ENCODE peak calls at places on chromosomes 12 and 14, in nine cellular contexts. One of them, this sample, is unnamed.

GRCh38 chr14:104348741-104349140 is 210.4 kb downstream of the KIF26A start:
- DNase-seq in non-pigmented ciliary epithelial cell: no peak
- DNase-seq in OCI-LY7: no peak
- DNase-seq in A549: no peak
- DNase-seq in glutamatergic neuron: no peak
- DNase-seq in activated T-cell treated with anti-CD3 and anti-CD28 coated beads, Interleukin-2, amount 50 U/mL, for 72 hours: no peak
- DNase-seq in transverse colon: no peak
- DNase-seq in posterior cingulate gyrus: no peak
- DNase-seq in activated T-helper 1 cell treated with anti-CD3 and anti-CD28 coated beads, Interleukin-2, amount 50 U/mL, for 16 hours: no peak
- DNase-seq in this sample: no peak

GRCh38 chr14:105733081-105734065 is 207.0 kb downstream of the TMEM121 start:
- DNase-seq in non-pigmented ciliary epithelial cell: no peak
- DNase-seq in activated T-cell treated with anti-CD3 and anti-CD28 coated beads, Interleukin-2, amount 50 U/mL, for 72 hours: no peak
- DNase-seq in glutamatergic neuron: no peak
- DNase-seq in transverse colon: no peak
- DNase-seq in activated T-helper 1 cell treated with anti-CD3 and anti-CD28 coated beads, Interleukin-2, amount 50 U/mL, for 16 hours: no peak
- DNase-seq in posterior cingulate gyrus: no peak
- DNase-seq in OCI-LY7: no peak
- DNase-seq in A549: no peak
- DNase-seq in this sample: no peak

GRCh38 chr12:56591111-56591510 is 39.0 kb downstream of the BAZ2A start:
- DNase-seq in activated T-helper 1 cell treated with anti-CD3 and anti-CD28 coated beads, Interleukin-2, amount 50 U/mL, for 16 hours: no peak
- DNase-seq in glutamatergic neuron: no peak
- DNase-seq in A549: no peak
- DNase-seq in transverse colon: no peak
- DNase-seq in posterior cingulate gyrus: no peak
- DNase-seq in non-pigmented ciliary epithelial cell: no peak
- DNase-seq in activated T-cell treated with anti-CD3 and anti-CD28 coated beads, Interleukin-2, amount 50 U/mL, for 72 hours: no peak
- DNase-seq in OCI-LY7: no peak
- DNase-seq in this sample: no peak

GRCh38 chr12:53684654-53685220 is 8.9 kb upstream of the ATP5MC2 start:
- DNase-seq in posterior cingulate gyrus: no peak
- DNase-seq in A549: no peak
- DNase-seq in activated T-helper 1 cell treated with anti-CD3 and anti-CD28 coated beads, Interleukin-2, amount 50 U/mL, for 16 hours: no peak
- DNase-seq in transverse colon: no peak
- DNase-seq in activated T-cell treated with anti-CD3 and anti-CD28 coated beads, Interleukin-2, amount 50 U/mL, for 72 hours: no peak
- DNase-seq in OCI-LY7: no peak
- DNase-seq in glutamatergic neuron: no peak
- DNase-seq in non-pigmented ciliary epithelial cell: no peak
- DNase-seq in this sample: no peak

GRCh38 chr12:96892104-96892503 is 15.0 kb upstream of the NEDD1 start:
- DNase-seq in OCI-LY7: no peak
- DNase-seq in posterior cingulate gyrus: no peak
- DNase-seq in activated T-helper 1 cell treated with anti-CD3 and anti-CD28 coated beads, Interleukin-2, amount 50 U/mL, for 16 hours: no peak
- DNase-seq in activated T-cell treated with anti-CD3 and anti-CD28 coated beads, Interleukin-2, amount 50 U/mL, for 72 hours: no peak
- DNase-seq in A549: no peak
- DNase-seq in non-pigmented ciliary epithelial cell: no peak
- DNase-seq in glutamatergic neuron: no peak
- DNase-seq in transverse colon: no peak
- DNase-seq in this sample: no peak

GRCh38 chr12:32534698-32535097 is 135.3 kb downstream of the FGD4 start:
- DNase-seq in A549: no peak
- DNase-seq in transverse colon: no peak
- DNase-seq in OCI-LY7: no peak
- DNase-seq in activated T-helper 1 cell treated with anti-CD3 and anti-CD28 coated beads, Interleukin-2, amount 50 U/mL, for 16 hours: no peak
- DNase-seq in glutamatergic neuron: no peak
- DNase-seq in non-pigmented ciliary epithelial cell: no peak
- DNase-seq in posterior cingulate gyrus: no peak
- DNase-seq in activated T-cell treated with anti-CD3 and anti-CD28 coated beads, Interleukin-2, amount 50 U/mL, for 72 hours: no peak
- DNase-seq in this sample: no peak

GRCh38 chr12:39692258-39692853 is 72.8 kb upstream of the ABCD2 start:
- DNase-seq in glutamatergic neuron: no peak
- DNase-seq in activated T-helper 1 cell treated with anti-CD3 and anti-CD28 coated beads, Interleukin-2, amount 50 U/mL, for 16 hours: no peak
- DNase-seq in posterior cingulate gyrus: no peak
- DNase-seq in non-pigmented ciliary epithelial cell: no peak
- DNase-seq in OCI-LY7: peak
- DNase-seq in activated T-cell treated with anti-CD3 and anti-CD28 coated beads, Interleukin-2, amount 50 U/mL, for 72 hours: no peak
- DNase-seq in A549: no peak
- DNase-seq in transverse colon: no peak
- DNase-seq in this sample: no peak

GRCh38 chr12:121748571-121749265 is 36.2 kb downstream of the TMEM120B start:
- DNase-seq in glutamatergic neuron: peak
- DNase-seq in posterior cingulate gyrus: no peak
- DNase-seq in transverse colon: no peak
- DNase-seq in activated T-helper 1 cell treated with anti-CD3 and anti-CD28 coated beads, Interleukin-2, amount 50 U/mL, for 16 hours: no peak
- DNase-seq in OCI-LY7: no peak
- DNase-seq in A549: peak
- DNase-seq in non-pigmented ciliary epithelial cell: peak
- DNase-seq in activated T-cell treated with anti-CD3 and anti-CD28 coated beads, Interleukin-2, amount 50 U/mL, for 72 hours: no peak
- DNase-seq in this sample: peak

GRCh38 chr14:76326918-76327689 is 48.8 kb upstream of the ESRRB start:
- DNase-seq in activated T-cell treated with anti-CD3 and anti-CD28 coated beads, Interleukin-2, amount 50 U/mL, for 72 hours: no peak
- DNase-seq in non-pigmented ciliary epithelial cell: no peak
- DNase-seq in OCI-LY7: no peak
- DNase-seq in A549: no peak
- DNase-seq in transverse colon: no peak
- DNase-seq in posterior cingulate gyrus: no peak
- DNase-seq in activated T-helper 1 cell treated with anti-CD3 and anti-CD28 coated beads, Interleukin-2, amount 50 U/mL, for 16 hours: no peak
- DNase-seq in glutamatergic neuron: no peak
- DNase-seq in this sample: no peak

GRCh38 chr12:101925352-101925751 is 48.0 kb downstream of the DRAM1 start:
- DNase-seq in non-pigmented ciliary epithelial cell: peak
- DNase-seq in posterior cingulate gyrus: no peak
- DNase-seq in A549: peak
- DNase-seq in OCI-LY7: no peak
- DNase-seq in activated T-helper 1 cell treated with anti-CD3 and anti-CD28 coated beads, Interleukin-2, amount 50 U/mL, for 16 hours: no peak
- DNase-seq in glutamatergic neuron: no peak
- DNase-seq in activated T-cell treated with anti-CD3 and anti-CD28 coated beads, Interleukin-2, amount 50 U/mL, for 72 hours: no peak
- DNase-seq in transverse colon: peak
- DNase-seq in this sample: peak

GRCh38 chr12:116996058-116996457 is 85.3 kb downstream of the FBXW8 start:
- DNase-seq in non-pigmented ciliary epithelial cell: no peak
- DNase-seq in activated T-helper 1 cell treated with anti-CD3 and anti-CD28 coated beads, Interleukin-2, amount 50 U/mL, for 16 hours: no peak
- DNase-seq in OCI-LY7: no peak
- DNase-seq in activated T-cell treated with anti-CD3 and anti-CD28 coated beads, Interleukin-2, amount 50 U/mL, for 72 hours: no peak
- DNase-seq in transverse colon: no peak
- DNase-seq in A549: no peak
- DNase-seq in posterior cingulate gyrus: no peak
- DNase-seq in glutamatergic neuron: no peak
- DNase-seq in this sample: no peak

GRCh38 chr12:68175566-68176033 is 16.1 kb upstream of the IFNG start:
- DNase-seq in activated T-cell treated with anti-CD3 and anti-CD28 coated beads, Interleukin-2, amount 50 U/mL, for 72 hours: peak
- DNase-seq in A549: no peak
- DNase-seq in activated T-helper 1 cell treated with anti-CD3 and anti-CD28 coated beads, Interleukin-2, amount 50 U/mL, for 16 hours: peak
- DNase-seq in glutamatergic neuron: no peak
- DNase-seq in transverse colon: peak
- DNase-seq in posterior cingulate gyrus: no peak
- DNase-seq in OCI-LY7: peak
- DNase-seq in non-pigmented ciliary epithelial cell: no peak
- DNase-seq in this sample: no peak

GRCh38 chr14:36129181-36129580 is 47.3 kb downstream of the PTCSC3 start:
- DNase-seq in activated T-cell treated with anti-CD3 and anti-CD28 coated beads, Interleukin-2, amount 50 U/mL, for 72 hours: no peak
- DNase-seq in glutamatergic neuron: no peak
- DNase-seq in posterior cingulate gyrus: no peak
- DNase-seq in transverse colon: no peak
- DNase-seq in non-pigmented ciliary epithelial cell: no peak
- DNase-seq in A549: no peak
- DNase-seq in activated T-helper 1 cell treated with anti-CD3 and anti-CD28 coated beads, Interleukin-2, amount 50 U/mL, for 16 hours: no peak
- DNase-seq in OCI-LY7: no peak
- DNase-seq in this sample: no peak

GRCh38 chr12:57127101-57127709 is 1.1 kb upstream of the LRP1 start:
- DNase-seq in activated T-cell treated with anti-CD3 and anti-CD28 coated beads, Interleukin-2, amount 50 U/mL, for 72 hours: peak
- DNase-seq in activated T-helper 1 cell treated with anti-CD3 and anti-CD28 coated beads, Interleukin-2, amount 50 U/mL, for 16 hours: peak
- DNase-seq in OCI-LY7: peak
- DNase-seq in transverse colon: peak
- DNase-seq in A549: peak
- DNase-seq in posterior cingulate gyrus: no peak
- DNase-seq in glutamatergic neuron: peak
- DNase-seq in non-pigmented ciliary epithelial cell: no peak
- DNase-seq in this sample: no peak

GRCh38 chr12:96981053-96981452 is 74.0 kb downstream of the NEDD1 start:
- DNase-seq in glutamatergic neuron: no peak
- DNase-seq in OCI-LY7: no peak
- DNase-seq in activated T-cell treated with anti-CD3 and anti-CD28 coated beads, Interleukin-2, amount 50 U/mL, for 72 hours: no peak
- DNase-seq in activated T-helper 1 cell treated with anti-CD3 and anti-CD28 coated beads, Interleukin-2, amount 50 U/mL, for 16 hours: no peak
- DNase-seq in posterior cingulate gyrus: no peak
- DNase-seq in non-pigmented ciliary epithelial cell: peak
- DNase-seq in A549: peak
- DNase-seq in transverse colon: no peak
- DNase-seq in this sample: peak

GRCh38 chr12:6965714-6966113 is 4.8 kb downstream of the PHB2 start:
- DNase-seq in activated T-cell treated with anti-CD3 and anti-CD28 coated beads, Interleukin-2, amount 50 U/mL, for 72 hours: no peak
- DNase-seq in transverse colon: no peak
- DNase-seq in posterior cingulate gyrus: no peak
- DNase-seq in glutamatergic neuron: no peak
- DNase-seq in activated T-helper 1 cell treated with anti-CD3 and anti-CD28 coated beads, Interleukin-2, amount 50 U/mL, for 16 hours: no peak
- DNase-seq in OCI-LY7: no peak
- DNase-seq in A549: no peak
- DNase-seq in non-pigmented ciliary epithelial cell: no peak
- DNase-seq in this sample: no peak

GRCh38 chr12:46804054-46804453 is 21.7 kb downstream of the SLC38A4 start:
- DNase-seq in non-pigmented ciliary epithelial cell: no peak
- DNase-seq in OCI-LY7: no peak
- DNase-seq in posterior cingulate gyrus: no peak
- DNase-seq in activated T-cell treated with anti-CD3 and anti-CD28 coated beads, Interleukin-2, amount 50 U/mL, for 72 hours: no peak
- DNase-seq in A549: no peak
- DNase-seq in activated T-helper 1 cell treated with anti-CD3 and anti-CD28 coated beads, Interleukin-2, amount 50 U/mL, for 16 hours: no peak
- DNase-seq in glutamatergic neuron: no peak
- DNase-seq in transverse colon: no peak
- DNase-seq in this sample: no peak

GRCh38 chr14:50321009-50321660 is 9.0 kb downstream of the DMAC2L start:
- DNase-seq in non-pigmented ciliary epithelial cell: peak
- DNase-seq in A549: peak
- DNase-seq in glutamatergic neuron: peak
- DNase-seq in transverse colon: peak
- DNase-seq in activated T-cell treated with anti-CD3 and anti-CD28 coated beads, Interleukin-2, amount 50 U/mL, for 72 hours: peak
- DNase-seq in posterior cingulate gyrus: peak
- DNase-seq in activated T-helper 1 cell treated with anti-CD3 and anti-CD28 coated beads, Interleukin-2, amount 50 U/mL, for 16 hours: peak
- DNase-seq in OCI-LY7: peak
- DNase-seq in this sample: peak

GRCh38 chr14:23408307-23408630 is 196 bp upstream of the MYH6 start:
- DNase-seq in activated T-cell treated with anti-CD3 and anti-CD28 coated beads, Interleukin-2, amount 50 U/mL, for 72 hours: no peak
- DNase-seq in glutamatergic neuron: no peak
- DNase-seq in OCI-LY7: no peak
- DNase-seq in posterior cingulate gyrus: no peak
- DNase-seq in non-pigmented ciliary epithelial cell: no peak
- DNase-seq in activated T-helper 1 cell treated with anti-CD3 and anti-CD28 coated beads, Interleukin-2, amount 50 U/mL, for 16 hours: no peak
- DNase-seq in transverse colon: no peak
- DNase-seq in A549: no peak
- DNase-seq in this sample: no peak

GRCh38 chr12:26648584-26648983 is 184.4 kb downstream of the ITPR2 start:
- DNase-seq in posterior cingulate gyrus: no peak
- DNase-seq in activated T-helper 1 cell treated with anti-CD3 and anti-CD28 coated beads, Interleukin-2, amount 50 U/mL, for 16 hours: no peak
- DNase-seq in OCI-LY7: no peak
- DNase-seq in activated T-cell treated with anti-CD3 and anti-CD28 coated beads, Interleukin-2, amount 50 U/mL, for 72 hours: no peak
- DNase-seq in A549: peak
- DNase-seq in transverse colon: no peak
- DNase-seq in non-pigmented ciliary epithelial cell: peak
- DNase-seq in glutamatergic neuron: no peak
- DNase-seq in this sample: peak

GRCh38 chr12:14267724-14268123 is 97.8 kb upstream of the ATF7IP start:
- DNase-seq in activated T-helper 1 cell treated with anti-CD3 and anti-CD28 coated beads, Interleukin-2, amount 50 U/mL, for 16 hours: no peak
- DNase-seq in activated T-cell treated with anti-CD3 and anti-CD28 coated beads, Interleukin-2, amount 50 U/mL, for 72 hours: no peak
- DNase-seq in glutamatergic neuron: no peak
- DNase-seq in non-pigmented ciliary epithelial cell: no peak
- DNase-seq in transverse colon: no peak
- DNase-seq in A549: no peak
- DNase-seq in OCI-LY7: no peak
- DNase-seq in posterior cingulate gyrus: no peak
- DNase-seq in this sample: no peak

GRCh38 chr12:13146539-13146938 is 43.1 kb upstream of the GSG1 start:
- DNase-seq in posterior cingulate gyrus: no peak
- DNase-seq in activated T-helper 1 cell treated with anti-CD3 and anti-CD28 coated beads, Interleukin-2, amount 50 U/mL, for 16 hours: no peak
- DNase-seq in A549: no peak
- DNase-seq in glutamatergic neuron: no peak
- DNase-seq in activated T-cell treated with anti-CD3 and anti-CD28 coated beads, Interleukin-2, amount 50 U/mL, for 72 hours: no peak
- DNase-seq in OCI-LY7: no peak
- DNase-seq in non-pigmented ciliary epithelial cell: no peak
- DNase-seq in transverse colon: no peak
- DNase-seq in this sample: no peak

GRCh38 chr12:88237954-88238353 is 95.8 kb downstream of the TMTC3 start:
- DNase-seq in posterior cingulate gyrus: no peak
- DNase-seq in activated T-cell treated with anti-CD3 and anti-CD28 coated beads, Interleukin-2, amount 50 U/mL, for 72 hours: peak
- DNase-seq in glutamatergic neuron: no peak
- DNase-seq in non-pigmented ciliary epithelial cell: peak
- DNase-seq in OCI-LY7: no peak
- DNase-seq in A549: peak
- DNase-seq in activated T-helper 1 cell treated with anti-CD3 and anti-CD28 coated beads, Interleukin-2, amount 50 U/mL, for 16 hours: no peak
- DNase-seq in transverse colon: no peak
- DNase-seq in this sample: no peak

GRCh38 chr12:31324116-31324844 is 1.7 kb downstream of the SINHCAF start:
- DNase-seq in transverse colon: peak
- DNase-seq in activated T-cell treated with anti-CD3 and anti-CD28 coated beads, Interleukin-2, amount 50 U/mL, for 72 hours: peak
- DNase-seq in posterior cingulate gyrus: no peak
- DNase-seq in non-pigmented ciliary epithelial cell: no peak
- DNase-seq in glutamatergic neuron: peak
- DNase-seq in OCI-LY7: peak
- DNase-seq in A549: peak
- DNase-seq in activated T-helper 1 cell treated with anti-CD3 and anti-CD28 coated beads, Interleukin-2, amount 50 U/mL, for 16 hours: peak
- DNase-seq in this sample: peak

GRCh38 chr12:25155031-25155576 is 39.9 kb downstream of the DNAI7 start:
- DNase-seq in posterior cingulate gyrus: no peak
- DNase-seq in OCI-LY7: peak
- DNase-seq in activated T-helper 1 cell treated with anti-CD3 and anti-CD28 coated beads, Interleukin-2, amount 50 U/mL, for 16 hours: no peak
- DNase-seq in glutamatergic neuron: no peak
- DNase-seq in A549: peak
- DNase-seq in transverse colon: no peak
- DNase-seq in non-pigmented ciliary epithelial cell: no peak
- DNase-seq in activated T-cell treated with anti-CD3 and anti-CD28 coated beads, Interleukin-2, amount 50 U/mL, for 72 hours: no peak
- DNase-seq in this sample: peak

This sample was measured in AG04450.